ENCODE peak calls at places on chromosomes 13 and 19, in seven cellular contexts. One of them, this sample, is unnamed.

GRCh38 chr19:6452223-6452614 is 7.4 kb downstream of the SLC25A23 start:
- DNase-seq in heart right ventricle: no peak
- DNase-seq in CD8-positive, alpha-beta memory T cell: no peak
- DNase-seq in brain microvascular endothelial cell: no peak
- DNase-seq in stimulated activated effector memory CD8-positive, alpha-beta T cell treated with anti-CD3 and anti-CD28 coated beads, Interleukin-12 subunit alpha, Interleukin-12 subunit beta, amount 100 ng/mL, for 72 hours: no peak
- DNase-seq in GM20000: no peak
- DNase-seq in ELR: no peak
- DNase-seq in this sample: no peak

GRCh38 chr13:20709782-20710181 is 6.3 kb downstream of the IL17D start:
- DNase-seq in ELR: no peak
- DNase-seq in heart right ventricle: no peak
- DNase-seq in brain microvascular endothelial cell: no peak
- DNase-seq in CD8-positive, alpha-beta memory T cell: no peak
- DNase-seq in stimulated activated effector memory CD8-positive, alpha-beta T cell treated with anti-CD3 and anti-CD28 coated beads, Interleukin-12 subunit alpha, Interleukin-12 subunit beta, amount 100 ng/mL, for 72 hours: no peak
- DNase-seq in GM20000: no peak
- DNase-seq in this sample: no peak

GRCh38 chr13:114019367-114019766 is 45.5 kb upstream of the C13orf46 start:
- DNase-seq in GM20000: no peak
- DNase-seq in stimulated activated effector memory CD8-positive, alpha-beta T cell treated with anti-CD3 and anti-CD28 coated beads, Interleukin-12 subunit alpha, Interleukin-12 subunit beta, amount 100 ng/mL, for 72 hours: no peak
- DNase-seq in CD8-positive, alpha-beta memory T cell: peak
- DNase-seq in brain microvascular endothelial cell: no peak
- DNase-seq in heart right ventricle: no peak
- DNase-seq in ELR: peak
- DNase-seq in this sample: no peak

GRCh38 chr13:79860757-79861156 is 379.8 kb downstream of the NDFIP2 start:
- DNase-seq in heart right ventricle: no peak
- DNase-seq in stimulated activated effector memory CD8-positive, alpha-beta T cell treated with anti-CD3 and anti-CD28 coated beads, Interleukin-12 subunit alpha, Interleukin-12 subunit beta, amount 100 ng/mL, for 72 hours: no peak
- DNase-seq in ELR: no peak
- DNase-seq in CD8-positive, alpha-beta memory T cell: no peak
- DNase-seq in GM20000: no peak
- DNase-seq in brain microvascular endothelial cell: no peak
- DNase-seq in this sample: no peak

GRCh38 chr13:32838985-32839384 is 177.2 kb upstream of the KL start:
- DNase-seq in brain microvascular endothelial cell: peak
- DNase-seq in heart right ventricle: no peak
- DNase-seq in stimulated activated effector memory CD8-positive, alpha-beta T cell treated with anti-CD3 and anti-CD28 coated beads, Interleukin-12 subunit alpha, Interleukin-12 subunit beta, amount 100 ng/mL, for 72 hours: no peak
- DNase-seq in CD8-positive, alpha-beta memory T cell: peak
- DNase-seq in GM20000: peak
- DNase-seq in ELR: no peak
- DNase-seq in this sample: no peak

GRCh38 chr13:32309312-32309711 is 5.9 kb downstream of the ZAR1L start:
- DNase-seq in GM20000: no peak
- DNase-seq in brain microvascular endothelial cell: no peak
- DNase-seq in heart right ventricle: no peak
- DNase-seq in stimulated activated effector memory CD8-positive, alpha-beta T cell treated with anti-CD3 and anti-CD28 coated beads, Interleukin-12 subunit alpha, Interleukin-12 subunit beta, amount 100 ng/mL, for 72 hours: no peak
- DNase-seq in CD8-positive, alpha-beta memory T cell: no peak
- DNase-seq in ELR: no peak
- DNase-seq in this sample: no peak

GRCh38 chr13:25744176-25744575 is 307.6 kb downstream of the SHISA2 start:
- DNase-seq in heart right ventricle: no peak
- DNase-seq in GM20000: no peak
- DNase-seq in brain microvascular endothelial cell: no peak
- DNase-seq in ELR: no peak
- DNase-seq in stimulated activated effector memory CD8-positive, alpha-beta T cell treated with anti-CD3 and anti-CD28 coated beads, Interleukin-12 subunit alpha, Interleukin-12 subunit beta, amount 100 ng/mL, for 72 hours: no peak
- DNase-seq in CD8-positive, alpha-beta memory T cell: no peak
- DNase-seq in this sample: no peak

GRCh38 chr13:26558912-26559485 is 1.5 kb downstream of the WASF3 start:
- DNase-seq in stimulated activated effector memory CD8-positive, alpha-beta T cell treated with anti-CD3 and anti-CD28 coated beads, Interleukin-12 subunit alpha, Interleukin-12 subunit beta, amount 100 ng/mL, for 72 hours: no peak
- DNase-seq in heart right ventricle: no peak
- DNase-seq in CD8-positive, alpha-beta memory T cell: no peak
- DNase-seq in brain microvascular endothelial cell: no peak
- DNase-seq in ELR: no peak
- DNase-seq in GM20000: no peak
- DNase-seq in this sample: no peak

GRCh38 chr19:46981296-46981695 is 38.3 kb upstream of the NPAS1 start:
- DNase-seq in brain microvascular endothelial cell: no peak
- DNase-seq in stimulated activated effector memory CD8-positive, alpha-beta T cell treated with anti-CD3 and anti-CD28 coated beads, Interleukin-12 subunit alpha, Interleukin-12 subunit beta, amount 100 ng/mL, for 72 hours: no peak
- DNase-seq in GM20000: no peak
- DNase-seq in CD8-positive, alpha-beta memory T cell: no peak
- DNase-seq in heart right ventricle: no peak
- DNase-seq in ELR: no peak
- DNase-seq in this sample: no peak

GRCh38 chr19:45994456-45994988 is 745 bp upstream of the CCDC61 start:
- DNase-seq in CD8-positive, alpha-beta memory T cell: no peak
- DNase-seq in ELR: no peak
- DNase-seq in stimulated activated effector memory CD8-positive, alpha-beta T cell treated with anti-CD3 and anti-CD28 coated beads, Interleukin-12 subunit alpha, Interleukin-12 subunit beta, amount 100 ng/mL, for 72 hours: no peak
- DNase-seq in GM20000: no peak
- DNase-seq in heart right ventricle: no peak
- DNase-seq in brain microvascular endothelial cell: no peak
- DNase-seq in this sample: no peak

GRCh38 chr19:9909251-9909650 is 27.1 kb downstream of the OLFM2 start:
- DNase-seq in stimulated activated effector memory CD8-positive, alpha-beta T cell treated with anti-CD3 and anti-CD28 coated beads, Interleukin-12 subunit alpha, Interleukin-12 subunit beta, amount 100 ng/mL, for 72 hours: no peak
- DNase-seq in heart right ventricle: no peak
- DNase-seq in brain microvascular endothelial cell: no peak
- DNase-seq in CD8-positive, alpha-beta memory T cell: no peak
- DNase-seq in ELR: no peak
- DNase-seq in GM20000: no peak
- DNase-seq in this sample: no peak

GRCh38 chr13:106028916-106029315 is 506.5 kb downstream of the EFNB2 start:
- DNase-seq in stimulated activated effector memory CD8-positive, alpha-beta T cell treated with anti-CD3 and anti-CD28 coated beads, Interleukin-12 subunit alpha, Interleukin-12 subunit beta, amount 100 ng/mL, for 72 hours: no peak
- DNase-seq in ELR: peak
- DNase-seq in CD8-positive, alpha-beta memory T cell: no peak
- DNase-seq in brain microvascular endothelial cell: no peak
- DNase-seq in GM20000: no peak
- DNase-seq in heart right ventricle: no peak
- DNase-seq in this sample: no peak

GRCh38 chr13:36395280-36395679 is 37.0 kb upstream of the CCNA1 start:
- DNase-seq in brain microvascular endothelial cell: no peak
- DNase-seq in CD8-positive, alpha-beta memory T cell: no peak
- DNase-seq in GM20000: peak
- DNase-seq in ELR: peak
- DNase-seq in heart right ventricle: no peak
- DNase-seq in stimulated activated effector memory CD8-positive, alpha-beta T cell treated with anti-CD3 and anti-CD28 coated beads, Interleukin-12 subunit alpha, Interleukin-12 subunit beta, amount 100 ng/mL, for 72 hours: no peak
- DNase-seq in this sample: no peak

GRCh38 chr13:110468986-110469495 is 92.5 kb downstream of the RAB20 start:
- DNase-seq in GM20000: no peak
- DNase-seq in ELR: no peak
- DNase-seq in CD8-positive, alpha-beta memory T cell: no peak
- DNase-seq in heart right ventricle: no peak
- DNase-seq in stimulated activated effector memory CD8-positive, alpha-beta T cell treated with anti-CD3 and anti-CD28 coated beads, Interleukin-12 subunit alpha, Interleukin-12 subunit beta, amount 100 ng/mL, for 72 hours: no peak
- DNase-seq in brain microvascular endothelial cell: no peak
- DNase-seq in this sample: no peak

GRCh38 chr13:113732176-113732960 is 26.7 kb upstream of the TMEM255B start:
- DNase-seq in ELR: no peak
- DNase-seq in CD8-positive, alpha-beta memory T cell: no peak
- DNase-seq in GM20000: no peak
- DNase-seq in brain microvascular endothelial cell: no peak
- DNase-seq in stimulated activated effector memory CD8-positive, alpha-beta T cell treated with anti-CD3 and anti-CD28 coated beads, Interleukin-12 subunit alpha, Interleukin-12 subunit beta, amount 100 ng/mL, for 72 hours: no peak
- DNase-seq in heart right ventricle: no peak
- DNase-seq in this sample: no peak